ENCODE peak calls at places on chromosomes 2 and 18, in six cellular contexts. V is mesendoderm; F is activated naive CD4-positive, alpha-beta T cell; S is CD4-positive, alpha-beta memory T cell; M is NCI-H2029; Q is T follicular helper cell. B is an unnamed sample.

GRCh38 chr2:240351826-240352426 is 83.5 kb upstream of the GPC1 start:
- DNase-seq in F (no peak), M (peak), Q (no peak), S (no peak), V (no peak), B (no peak)

GRCh38 chr2:219118504-219118903 is 42.1 kb downstream of the NHEJ1 start:
- DNase-seq in S (no peak), M (no peak), Q (no peak), F (no peak), V (no peak), B (no peak)

GRCh38 chr2:214193943-214194342 is 216.9 kb upstream of the VWC2L start:
- DNase-seq in Q (no peak), F (no peak), S (no peak), V (no peak), M (no peak), B (peak)

GRCh38 chr2:134252092-134252775 is 1.6 kb upstream of the MGAT5 start:
- DNase-seq in S (no peak), F (no peak), V (no peak), M (peak), Q (no peak), B (peak)

GRCh38 chr2:160156665-160157064 is 43.4 kb downstream of the ITGB6 start:
- DNase-seq in M (no peak), S (no peak), V (no peak), F (no peak), Q (no peak), B (peak)

GRCh38 chr2:29110916-29111315 is 4.3 kb upstream of the CLIP4 start:
- DNase-seq in Q (no peak), F (no peak), M (no peak), S (no peak), V (no peak), B (peak)

GRCh38 chr2:68767031-68767961 is 32.7 kb downstream of the ARHGAP25 start:
- DNase-seq in V (no peak), M (peak), F (no peak), Q (peak), S (peak), B (no peak)

GRCh38 chr2:68319397-68320117 is at the start of gene CNRIP1:
- DNase-seq in M (peak), Q (no peak), V (peak), S (no peak), F (no peak), B (no peak)

GRCh38 chr2:29317077-29317517 is 201.9 kb downstream of the CLIP4 start:
- DNase-seq in V (no peak), S (no peak), Q (no peak), F (no peak), M (no peak), B (peak)

GRCh38 chr2:220336771-220337170 is 709.3 kb downstream of the SLC4A3 start:
- DNase-seq in M (no peak), S (no peak), V (no peak), F (no peak), Q (no peak), B (no peak)

GRCh38 chr2:72116081-72116533 is 31.6 kb downstream of the CYP26B1 start:
- DNase-seq in M (no peak), V (peak), F (no peak), S (no peak), Q (no peak), B (peak)

GRCh38 chr18:78778651-78779050 is 201.0 kb upstream of the SALL3 start:
- DNase-seq in F (no peak), M (no peak), Q (no peak), V (no peak), S (no peak), B (no peak)

GRCh38 chr2:112794131-112794733 is 9.9 kb upstream of the IL1A start:
- DNase-seq in V (peak), F (no peak), M (no peak), Q (no peak), S (no peak), B (peak)

GRCh38 chr2:105697781-105698449 is 46.8 kb upstream of the NCK2 start:
- DNase-seq in V (no peak), Q (no peak), M (no peak), F (no peak), S (no peak), B (no peak)

GRCh38 chr2:9306910-9307309 is 100.3 kb downstream of the ASAP2 start:
- DNase-seq in S (no peak), M (no peak), Q (no peak), F (no peak), V (peak), B (peak)

GRCh38 chr2:88452151-88452851 is at the start of gene FOXI3:
- DNase-seq in M (no peak), F (no peak), Q (no peak), S (no peak), V (peak), B (no peak)

GRCh38 chr18:9478545-9478944 is 3.2 kb downstream of the RALBP1 start:
- DNase-seq in V (no peak), Q (no peak), M (no peak), S (no peak), F (no peak), B (no peak)

GRCh38 chr2:95269036-95269680 is 5.1 kb upstream of the PROM2 start:
- DNase-seq in Q (no peak), V (no peak), M (no peak), F (no peak), S (no peak), B (no peak)

GRCh38 chr2:184449760-184450159 is 148.6 kb upstream of the ZNF804A start:
- DNase-seq in Q (no peak), S (no peak), F (no peak), V (no peak), M (no peak), B (no peak)

GRCh38 chr2:43934567-43934966 is 61.2 kb downstream of the LRPPRC start:
- DNase-seq in Q (no peak), S (no peak), M (no peak), V (no peak), F (no peak), B (peak)

GRCh38 chr18:51668101-51668500 is 470.6 kb upstream of the MEX3C start:
- DNase-seq in S (no peak), V (peak), F (no peak), M (no peak), Q (no peak), B (peak)

GRCh38 chr2:216606551-216607527 is 26.4 kb upstream of the IGFBP2 start:
- DNase-seq in S (no peak), M (no peak), F (no peak), V (peak), Q (no peak), B (peak)

GRCh38 chr2:203915256-203915655 is 21.3 kb upstream of the ICOS start:
- DNase-seq in V (no peak), M (no peak), S (no peak), Q (no peak), F (no peak), B (no peak)